ENCODE peak calls at places on chromosomes 12 and 14, in four cellular contexts. N is DND-41; T is tibial artery; L is stimulated activated CD8-positive, alpha-beta memory T cell treated with anti-CD3 and anti-CD28 coated beads, Interleukin-15, amount 100 ng/mL, for 24 hours. Y is an unnamed sample.

GRCh38 chr12:25313591-25313990 is 62.9 kb upstream of the KRAS start:
- DNase-seq in N (no peak), T (no peak), L (no peak), Y (no peak)

GRCh38 chr14:92314182-92314581 is 8.8 kb upstream of the SLC24A4 start:
- DNase-seq in N (no peak), T (no peak), L (no peak), Y (no peak)

GRCh38 chr12:34606749-34607519 is 584.6 kb downstream of the ALG10 start:
- DNase-seq in N (no peak), T (no peak), L (no peak), Y (no peak)

GRCh38 chr12:42094277-42094676 is 50.4 kb downstream of the GXYLT1 start:
- DNase-seq in N (peak), T (no peak), L (no peak), Y (no peak)

GRCh38 chr12:93089805-93090569 is 160.9 kb upstream of the EEA1 start:
- DNase-seq in N (no peak), T (no peak), L (no peak), Y (no peak)

GRCh38 chr12:114186241-114187002 is 219.5 kb downstream of the TBX5 start:
- DNase-seq in N (no peak), T (no peak), L (no peak), Y (no peak)

GRCh38 chr12:58920102-58920955 is at the start of gene LRIG3:
- DNase-seq in N (no peak), T (peak), L (no peak), Y (no peak)

GRCh38 chr12:7581609-7582008 is 78.0 kb upstream of the CD163 start:
- DNase-seq in N (no peak), T (no peak), L (no peak), Y (no peak)

GRCh38 chr14:31204593-31205534 is 2.7 kb downstream of the HECTD1 start:
- DNase-seq in N (no peak), T (no peak), L (no peak), Y (no peak)

GRCh38 chr14:106562451-106562850 is 1036.1 kb downstream of the TMEM121 start:
- DNase-seq in N (no peak), T (no peak), L (no peak), Y (no peak)

GRCh38 chr12:15928870-15929571 is 17.9 kb downstream of the DERA start:
- DNase-seq in N (no peak), T (no peak), L (no peak), Y (no peak)

GRCh38 chr12:99911076-99911475 is 73.7 kb downstream of the ANKS1B start:
- DNase-seq in N (no peak), T (peak), L (no peak), Y (no peak)

GRCh38 chr12:59708059-59708458 is 112.2 kb downstream of the SLC16A7 start:
- DNase-seq in N (no peak), T (no peak), L (no peak), Y (no peak)

GRCh38 chr12:130331146-130331545 is 6.5 kb upstream of the PIWIL1 start:
- DNase-seq in N (no peak), T (no peak), L (no peak), Y (no peak)

GRCh38 chr14:87179936-87180335 is 813.0 kb downstream of the GALC start:
- DNase-seq in N (no peak), T (no peak), L (no peak), Y (no peak)

GRCh38 chr12:120100630-120101029 is 15.9 kb downstream of the RAB35 start:
- DNase-seq in N (no peak), T (peak), L (no peak), Y (no peak)

GRCh38 chr12:47835831-47836155 is 16.1 kb upstream of the HDAC7 start:
- DNase-seq in N (no peak), T (no peak), L (no peak), Y (no peak)

GRCh38 chr12:3238196-3238595 is 161.0 kb downstream of the TSPAN9 start:
- DNase-seq in N (no peak), T (no peak), L (no peak), Y (no peak)

GRCh38 chr12:66984962-66985361 is 284.2 kb upstream of the CAND1 start:
- DNase-seq in N (no peak), T (no peak), L (no peak), Y (no peak)

GRCh38 chr12:66066071-66066928 is 64.2 kb downstream of the LLPH start:
- DNase-seq in N (peak), T (no peak), L (no peak), Y (no peak)

GRCh38 chr14:95431199-95432145 is 85.0 kb downstream of the SYNE3 start:
- DNase-seq in N (peak), T (no peak), L (no peak), Y (no peak)

GRCh38 chr12:56900583-56900982 is 33.6 kb downstream of the SDR9C7 start:
- DNase-seq in N (no peak), T (no peak), L (no peak), Y (no peak)

GRCh38 chr12:92701441-92701840 is 1.3 kb upstream of the PLEKHG7 start:
- DNase-seq in N (no peak), T (no peak), L (no peak), Y (no peak)